ENCODE peak calls at places on chromosomes 2 and 18, in seven cellular contexts. X, G, O, D, A, L and S are unnamed samples.

GRCh38 chr2:231545105-231545902 is 15.1 kb upstream of the NMUR1 start:
- DNase-seq in X (no peak), G (no peak), O (no peak), D (no peak), A (peak; percentile 98), L (no peak), S (no peak)

GRCh38 chr2:128500136-128500800 is 181.6 kb upstream of the HS6ST1 start:
- DNase-seq in X (no peak), G (peak; percentile 35), O (no peak), D (no peak), A (no peak), L (no peak), S (no peak)

GRCh38 chr2:96800762-96801463 is 15.2 kb upstream of the CNNM3 start:
- DNase-seq in X (peak; percentile 93), G (peak; percentile 89), O (peak; percentile 68), D (peak; percentile 71), A (no peak), L (no peak), S (peak; percentile 39)

GRCh38 chr2:177058747-177059146 is 153.8 kb upstream of the HNRNPA3 start:
- DNase-seq in X (no peak), G (no peak), O (no peak), D (no peak), A (peak; percentile 8), L (no peak), S (no peak)

GRCh38 chr2:218354850-218355443 is 1.7 kb upstream of the CATIP start:
- DNase-seq in X (no peak), G (no peak), O (no peak), D (peak; percentile 86), A (no peak), L (no peak), S (no peak)

GRCh38 chr2:8604262-8604661 is 77.6 kb upstream of the ID2 start:
- DNase-seq in X (no peak), G (no peak), O (no peak), D (no peak), A (no peak), L (no peak), S (no peak)

GRCh38 chr2:45332094-45332493 is 279.0 kb downstream of the SRBD1 start:
- DNase-seq in X (no peak), G (no peak), O (no peak), D (no peak), A (no peak), L (no peak), S (no peak)

GRCh38 chr2:183032200-183032794 is 6.0 kb downstream of the NCKAP1 start:
- DNase-seq in X (no peak), G (no peak), O (no peak), D (peak; percentile 31), A (no peak), L (no peak), S (no peak)

GRCh38 chr2:198456418-198456817 is 652.0 kb downstream of the PLCL1 start:
- DNase-seq in X (no peak), G (no peak), O (no peak), D (no peak), A (no peak), L (no peak), S (no peak)

GRCh38 chr18:28594034-28594433 is 417.1 kb upstream of the CDH2 start:
- DNase-seq in X (no peak), G (no peak), O (no peak), D (no peak), A (no peak), L (peak; percentile 3), S (no peak)
- TF ChIP-seq YY1 in X (no peak), G (no peak), O (no peak), D (no peak), A (no peak), L (no peak), S (no peak)

GRCh38 chr2:165762723-165763122 is 31.3 kb downstream of the GALNT3 start:
- DNase-seq in X (no peak), G (no peak), O (no peak), D (no peak), A (no peak), L (no peak), S (no peak)
- TF ChIP-seq YY1 in X (no peak), G (no peak), O (no peak), D (no peak), A (no peak), L (no peak), S (no peak)

DNA sequence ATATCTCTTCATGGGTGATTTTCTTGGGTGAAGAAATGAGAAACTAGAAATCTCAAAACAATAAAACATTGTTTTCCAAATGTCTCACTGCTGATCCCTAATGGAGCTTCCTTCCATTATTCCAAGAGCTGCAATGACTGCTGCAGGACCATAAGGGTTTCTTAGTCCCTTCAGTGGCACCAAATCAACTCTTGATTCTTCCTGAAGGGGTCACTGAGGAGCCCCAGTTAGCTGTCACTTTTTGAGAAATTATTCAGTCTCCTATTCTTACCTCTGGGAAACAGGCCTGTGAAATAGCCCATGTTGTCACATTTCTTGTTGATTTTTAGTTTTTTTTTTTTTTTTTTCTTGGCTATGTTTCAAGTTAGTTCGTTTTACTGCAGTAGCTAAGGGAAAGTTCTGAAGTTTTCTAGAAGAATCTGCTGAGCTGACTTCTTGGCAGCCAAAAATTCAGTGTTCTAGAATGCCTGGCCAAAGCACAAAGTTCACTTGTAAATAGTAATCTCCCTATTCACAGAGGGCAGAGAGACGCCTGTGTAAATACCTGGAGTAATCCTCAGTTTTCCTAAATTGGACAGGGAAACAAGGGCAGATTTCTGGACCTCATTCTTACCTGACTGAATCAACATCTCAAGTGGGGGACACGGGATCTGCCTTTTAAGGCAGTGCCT is 480.0 kb downstream of the RIT2 start:
- DNase-seq in X (peak; percentile 7), G (no peak), O (no peak), D (no peak), A (no peak), L (no peak), S (peak; percentile 3)
- TF ChIP-seq YY1 in X (no peak), G (no peak), O (no peak), D (no peak), A (no peak), L (no peak), S (no peak)

DNA sequence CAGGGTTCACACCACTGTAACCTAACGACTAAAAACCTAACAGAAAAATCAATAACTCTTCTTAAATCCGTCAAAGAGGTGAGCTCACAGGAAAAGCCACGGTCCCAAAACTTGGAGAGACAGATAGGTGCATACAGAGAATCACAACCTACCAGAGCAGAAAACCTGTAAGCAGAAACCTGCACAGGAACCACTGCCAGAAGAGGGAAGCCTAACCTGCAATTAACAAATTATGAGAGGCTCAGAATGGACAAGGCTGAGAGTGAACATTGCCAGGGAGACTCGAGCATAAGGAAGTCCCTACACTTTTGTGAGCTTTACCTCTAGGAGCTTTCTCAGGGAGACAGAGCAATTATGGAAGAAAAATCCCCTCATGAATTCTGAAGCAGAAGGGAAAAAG is 156.2 kb upstream of the NETO1 start:
- DNase-seq in X (no peak), G (no peak), O (no peak), D (no peak), A (no peak), L (no peak), S (no peak)
- TF ChIP-seq YY1 in X (no peak), G (no peak), O (no peak), D (no peak), A (no peak), L (no peak), S (no peak)